ENCODE peak calls at places on chromosomes 7 and 10, in six cellular contexts. U, C, J, F, M and E are unnamed samples.

GRCh38 chr7:47389171-47389922 is 192.6 kb downstream of the TNS3 start:
- DNase-seq in J (no peak), C (no peak), U (no peak), F (no peak), M (no peak), E (no peak)

GRCh38 chr7:28347462-28347861 is 64.9 kb upstream of the CREB5 start:
- DNase-seq in M (no peak), F (peak; percentile 16), C (no peak), U (no peak), J (peak; percentile 76), E (no peak)

GRCh38 chr10:93294004-93294403 is 188.1 kb downstream of the MYOF start:
- DNase-seq in M (no peak), J (peak; percentile 49), C (no peak), F (peak; percentile 60), U (no peak), E (no peak)

GRCh38 chr7:74297516-74298233 is 8.5 kb downstream of the CLIP2 start:
- DNase-seq in J (no peak), C (no peak), F (no peak), U (no peak), M (no peak), E (no peak)

GRCh38 chr7:96920713-96921112 is 84.6 kb upstream of the DLX6 start:
- DNase-seq in U (no peak), F (no peak), M (no peak), C (no peak), J (peak; percentile 7), E (no peak)

GRCh38 chr7:5217396-5217795 is 27.4 kb downstream of the WIPI2 start:
- DNase-seq in M (no peak), J (no peak), U (no peak), C (no peak), F (no peak), E (no peak)

GRCh38 chr7:21358640-21359039 is 69.2 kb upstream of the SP4 start:
- DNase-seq in U (no peak), J (peak; percentile 18), C (no peak), F (no peak), M (no peak), E (no peak)

GRCh38 chr7:99098824-99099498 is 44.9 kb downstream of the SMURF1 start:
- DNase-seq in U (no peak), J (peak; percentile 56), C (no peak), M (no peak), F (peak; percentile 67), E (peak; percentile 67)

GRCh38 chr7:122889116-122889515 is 2.9 kb upstream of the CADPS2 start:
- DNase-seq in F (no peak), J (no peak), C (no peak), M (no peak), U (no peak), E (no peak)

GRCh38 chr10:110357252-110357780 is 52.6 kb upstream of the SMNDC1 start:
- DNase-seq in M (no peak), C (peak; percentile 38), J (peak; percentile 61), F (peak; percentile 25), U (peak; percentile 62), E (peak; percentile 75)

GRCh38 chr7:78124221-78124620 is 325.6 kb downstream of the PHTF2 start:
- DNase-seq in J (no peak), C (no peak), M (no peak), U (no peak), F (no peak), E (no peak)

GRCh38 chr7:28988091-28988490 is 30.0 kb upstream of the TRIL start:
- DNase-seq in J (no peak), F (no peak), C (no peak), M (no peak), U (no peak), E (no peak)

GRCh38 chr7:86964973-86965726 is 94.3 kb downstream of the ELAPOR2 start:
- DNase-seq in J (no peak), U (no peak), F (no peak), C (no peak), M (no peak), E (no peak)

GRCh38 chr7:104643587-104644217 is 315.3 kb downstream of the LHFPL3 start:
- DNase-seq in F (peak; percentile 3), M (peak; percentile 23), C (peak; percentile 13), U (no peak), J (peak; percentile 39), E (peak; percentile 8)

GRCh38 chr10:26438534-26439269 is 561 bp downstream of the APBB1IP start:
- DNase-seq in M (no peak), F (no peak), U (no peak), J (no peak), C (peak; percentile 79), E (peak; percentile 9)

GRCh38 chr7:746074-747061 is 19.3 kb upstream of the PRKAR1B start:
- DNase-seq in U (no peak), F (no peak), C (no peak), J (no peak), M (no peak), E (no peak)

GRCh38 chr10:44206127-44206818 is 178.6 kb downstream of the CXCL12 start:
- DNase-seq in C (no peak), J (no peak), U (no peak), M (no peak), F (no peak), E (no peak)

GRCh38 chr10:111240348-111240747 is 163.5 kb downstream of the ADRA2A start:
- DNase-seq in U (no peak), C (no peak), F (no peak), J (no peak), M (no peak), E (no peak)

GRCh38 chr7:39252916-39253315 is 275.2 kb downstream of the POU6F2 start:
- DNase-seq in F (no peak), M (no peak), C (no peak), J (no peak), U (no peak), E (no peak)

GRCh38 chr7:128755816-128756476 is 16.8 kb downstream of the CALU start:
- DNase-seq in J (no peak), C (no peak), U (no peak), F (no peak), M (no peak), E (no peak)

GRCh38 chr7:141158562-141158961 is 84.7 kb downstream of the TMEM178B start:
- DNase-seq in J (peak; percentile 69), M (no peak), C (no peak), U (peak; percentile 34), F (peak; percentile 69), E (peak; percentile 24)

GRCh38 chr7:139341776-139342244 is 673 bp downstream of the FMC1 start:
- DNase-seq in F (no peak), J (no peak), C (no peak), U (no peak), M (no peak), E (no peak)

GRCh38 chr7:23285657-23286646 is 13.2 kb upstream of the MALSU1 start:
- DNase-seq in M (no peak), U (no peak), C (no peak), J (no peak), F (no peak), E (no peak)

GRCh38 chr7:56083150-56083785 is 9.5 kb downstream of the PHKG1 start:
- DNase-seq in F (no peak), M (peak; percentile 42), U (no peak), C (no peak), J (no peak), E (no peak)

DNA sequence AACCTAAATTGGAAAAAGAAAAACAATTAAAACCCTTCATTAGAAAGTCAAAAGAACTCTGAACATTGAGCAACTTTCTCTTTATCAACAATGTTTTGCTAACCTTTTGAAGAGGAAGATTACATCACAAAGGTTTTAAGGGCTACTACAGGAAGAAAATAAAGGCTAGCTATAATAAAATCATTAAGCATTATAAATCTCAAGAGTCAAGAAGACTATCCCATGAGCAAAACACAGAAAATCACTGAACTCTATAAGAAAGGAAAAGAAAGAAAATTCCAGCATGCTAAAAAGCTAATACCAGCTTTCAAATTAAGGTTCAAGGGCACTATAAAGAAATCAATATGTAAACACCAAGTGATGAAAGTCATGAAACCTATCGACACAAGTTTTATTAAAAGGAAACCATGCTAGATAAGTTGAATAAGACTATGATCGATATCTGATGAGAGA is 45.5 kb upstream of the C1GALT1 start:
- DNase-seq in M (no peak), F (no peak), U (no peak), J (no peak), C (no peak), E (no peak)
- H2AFZ ChIP-seq in M (no peak overlapping the region), F (no peak overlapping the region), U (no peak overlapping the region), J (no peak overlapping the region), C (no peak overlapping the region), E (no peak overlapping the region)

GRCh38 chr7:152643979-152644559 is 31.9 kb downstream of the XRCC2 start:
- DNase-seq in M (no peak), C (no peak), F (no peak), U (no peak), J (no peak), E (no peak)
- TF ChIP-seq CTCF in M (no peak), C (no peak), F (no peak), U (no peak), J (no peak), E (no peak)

GRCh38 chr10:510415-510881 is 179.0 kb downstream of the DIP2C start:
- DNase-seq in J (no peak), M (no peak), U (no peak), C (peak; percentile 84), F (peak; percentile 12), E (no peak)
- H2AFZ ChIP-seq in J (peak overlapping the region; percentile 53), M (no peak overlapping the region), U (no peak overlapping the region), C (peak overlapping the region; percentile 3), F (no peak overlapping the region), E (no peak overlapping the region)

GRCh38 chr7:102975854-102976253 is 63.1 kb downstream of the LRRC17 start:
- DNase-seq in M (no peak), C (no peak), J (no peak), F (no peak), U (no peak), E (no peak)

GRCh38 chr7:102976493-102976892 is 63.7 kb downstream of the LRRC17 start:
- DNase-seq in U (no peak), M (no peak), J (no peak), C (no peak), F (no peak), E (no peak)

GRCh38 chr7:102978280-102978679 is 65.5 kb downstream of the LRRC17 start:
- DNase-seq in C (no peak), F (peak; percentile 74), U (no peak), J (peak; percentile 77), M (peak; percentile 31), E (peak; percentile 28)

GRCh38 chr7:102973096-102973802 is 60.4 kb downstream of the LRRC17 start:
- DNase-seq in C (no peak), U (no peak), F (no peak), J (no peak), M (peak; percentile 91), E (no peak)

DNA sequence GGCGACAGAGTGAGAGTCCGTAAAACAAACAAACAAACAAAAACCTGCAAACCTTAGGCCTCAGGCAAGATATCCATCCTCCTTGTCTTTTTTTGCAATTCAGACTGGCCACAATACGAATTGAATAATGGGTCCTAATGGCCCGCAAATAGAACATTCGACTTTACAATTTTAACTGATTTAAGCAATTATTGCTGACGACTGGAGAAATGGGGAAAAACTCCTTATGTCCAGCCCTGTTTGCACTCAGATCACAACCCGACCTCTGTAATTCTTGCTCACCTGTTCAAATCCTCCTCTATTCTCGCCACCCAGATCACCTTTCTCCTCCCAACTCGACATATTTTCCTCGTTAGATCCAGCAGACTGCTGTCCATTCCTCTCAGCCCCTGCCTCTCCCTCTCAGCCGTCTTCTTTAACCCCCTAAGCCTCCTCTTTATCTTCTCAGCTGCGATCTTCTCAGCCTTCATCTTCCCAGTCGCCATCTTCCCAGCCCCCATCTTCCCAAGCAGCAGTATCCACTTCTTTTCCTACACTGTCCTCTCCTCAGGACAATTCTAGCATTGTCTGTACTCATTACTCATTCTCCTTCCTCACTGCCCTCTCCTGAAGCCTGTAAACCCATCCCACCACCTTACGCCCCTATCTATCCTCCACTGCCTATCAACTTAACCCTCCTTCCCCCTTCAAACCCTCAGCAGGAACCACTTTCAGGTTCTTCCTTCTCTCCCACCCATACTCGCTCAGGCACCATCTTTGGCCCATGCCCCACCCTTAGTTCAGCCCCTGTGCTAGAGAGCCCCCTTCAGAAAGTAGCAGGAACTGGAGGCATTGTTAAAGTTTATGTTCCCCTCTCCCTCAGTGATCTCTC is 61.8 kb downstream of the LRRC17 start:
- DNase-seq in U (no peak), F (no peak), J (peak; percentile 8), C (no peak), M (no peak), E (no peak)
- TF ChIP-seq CTCF in U (peak; percentile 17), F (no peak), J (no peak), C (peak; percentile 24), M (no peak), E (no peak)